ENCODE peak calls at places on chromosomes 11 and 22, in nine cellular contexts. L, Z, E, B, O, G, K, I and C are unnamed samples.

GRCh38 chr11:87028688-87029087 is 9.0 kb upstream of the TMEM135 start:
- DNase-seq in L (no peak), Z (no peak), E (no peak), B (no peak), O (no peak), G (no peak), K (no peak), I (no peak), C (no peak)

GRCh38 chr11:103959279-103959930 is 77.0 kb upstream of the DDI1 start:
- DNase-seq in L (no peak), Z (no peak), E (peak; percentile 59), B (no peak), O (no peak), G (peak; percentile 20), K (no peak), I (peak; percentile 36), C (peak; percentile 62)

GRCh38 chr11:17979770-17980371 is 33.0 kb downstream of the SERGEF start:
- DNase-seq in L (no peak), Z (no peak), E (no peak), B (no peak), O (peak; percentile 54), G (peak; percentile 23), K (no peak), I (peak; percentile 23), C (peak; percentile 56)

GRCh38 chr22:20436309-20437252 is 1.0 kb downstream of the SCARF2 start:
- DNase-seq in L (no peak), Z (peak; percentile 50), E (no peak), B (peak; percentile 50), O (peak; percentile 85), G (peak; percentile 46), K (no peak), I (peak; percentile 49), C (peak; percentile 54)

GRCh38 chr22:20981787-20982562 is at the start of gene LZTR1:
- DNase-seq in L (no peak), Z (peak; percentile 89), E (peak; percentile 92), B (peak; percentile 90), O (peak; percentile 91), G (peak; percentile 85), K (peak; percentile 53), I (peak; percentile 80), C (peak; percentile 93)

GRCh38 chr22:46081831-46082210 is 68.5 kb upstream of the PPARA start:
- DNase-seq in L (no peak), Z (peak; percentile 33), E (no peak), B (peak; percentile 36), O (peak; percentile 26), G (no peak), K (no peak), I (no peak), C (no peak)

GRCh38 chr22:37818397-37819099 is 4.6 kb upstream of the GALR3 start:
- DNase-seq in L (no peak), Z (peak; percentile 75), E (peak; percentile 68), B (peak; percentile 84), O (peak; percentile 78), G (peak; percentile 60), K (peak; percentile 29), I (peak; percentile 52), C (peak; percentile 90)

GRCh38 chr11:68113986-68114385 is 7.2 kb downstream of the CHKA start:
- DNase-seq in L (no peak), Z (no peak), E (no peak), B (no peak), O (no peak), G (peak; percentile 9), K (no peak), I (peak; percentile 27), C (no peak)

GRCh38 chr11:65692367-65692766 is 19.7 kb upstream of the KAT5 start:
- DNase-seq in L (no peak), Z (no peak), E (no peak), B (no peak), O (no peak), G (no peak), K (no peak), I (no peak), C (no peak)

GRCh38 chr11:78168539-78169477 is 19.6 kb downstream of the KCTD21 start:
- DNase-seq in L (no peak), Z (peak; percentile 92), E (no peak), B (peak; percentile 52), O (no peak), G (peak; percentile 97), K (no peak), I (peak; percentile 94), C (no peak)

GRCh38 chr11:24575392-24575791 is 78.5 kb downstream of the LUZP2 start:
- DNase-seq in L (no peak), Z (no peak), E (no peak), B (no peak), O (no peak), G (peak; percentile 69), K (no peak), I (peak; percentile 83), C (no peak)

GRCh38 chr11:70908223-70908622 is 344.2 kb downstream of the SHANK2 start:
- DNase-seq in L (no peak), Z (no peak), E (no peak), B (no peak), O (no peak), G (no peak), K (no peak), I (no peak), C (no peak)

GRCh38 chr11:128481135-128481534 is 106.2 kb downstream of the ETS1 start:
- DNase-seq in L (no peak), Z (no peak), E (no peak), B (no peak), O (no peak), G (peak; percentile 88), K (no peak), I (peak; percentile 93), C (no peak)

GRCh38 chr11:69682221-69682620 is 7.1 kb upstream of the LTO1 start:
- DNase-seq in L (no peak), Z (no peak), E (no peak), B (no peak), O (no peak), G (no peak), K (no peak), I (no peak), C (no peak)

GRCh38 chr11:69685348-69685747 is 10.2 kb upstream of the LTO1 start:
- DNase-seq in L (no peak), Z (no peak), E (no peak), B (no peak), O (no peak), G (no peak), K (no peak), I (no peak), C (no peak)

GRCh38 chr11:69684651-69685050 is 9.5 kb upstream of the LTO1 start:
- DNase-seq in L (no peak), Z (no peak), E (no peak), B (no peak), O (no peak), G (no peak), K (no peak), I (no peak), C (no peak)

GRCh38 chr11:69682681-69683326 is 7.7 kb upstream of the LTO1 start:
- DNase-seq in L (no peak), Z (no peak), E (no peak), B (no peak), O (no peak), G (no peak), K (no peak), I (no peak), C (no peak)

DNA sequence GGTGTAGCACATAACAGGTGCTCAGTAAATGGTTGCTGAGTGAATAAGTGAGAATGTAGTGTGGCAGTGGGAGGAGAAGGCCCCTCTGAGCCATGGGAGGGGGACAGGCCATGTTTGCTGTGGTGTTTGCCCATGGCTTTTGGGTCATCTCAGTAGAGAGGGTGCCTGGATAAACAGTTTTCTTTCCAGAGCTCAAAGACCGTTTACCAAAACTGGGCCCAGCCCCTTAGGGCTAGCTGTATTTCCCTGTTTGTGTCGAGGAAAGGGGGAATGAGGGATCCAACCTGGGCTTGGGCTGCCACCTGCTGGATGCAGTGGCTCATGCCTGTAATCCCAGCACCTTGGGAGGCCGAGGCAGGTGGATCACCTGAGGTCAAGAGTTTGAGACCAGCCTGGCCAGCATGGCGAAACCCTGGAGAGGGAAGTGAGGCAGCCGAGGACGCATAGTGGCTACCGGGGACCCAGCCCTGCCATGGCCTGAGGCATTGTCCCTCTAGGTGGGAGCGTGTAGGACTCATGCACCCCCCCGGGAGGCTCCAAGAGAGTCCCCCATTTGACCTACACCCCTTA is 8.7 kb upstream of the LTO1 start:
- DNase-seq in L (no peak), Z (no peak), E (no peak), B (no peak), O (peak; percentile 56), G (peak; percentile 20), K (no peak), I (peak; percentile 25), C (no peak)
- TF ChIP-seq CTCF in L (peak; percentile 52), Z (peak; percentile 22), E (peak; percentile 41), B (peak; percentile 38), O (peak; percentile 64), G (peak; percentile 56), K (no peak), I (peak; percentile 41), C (peak; percentile 58)

GRCh38 chr22:44132724-44133123 is 48.0 kb upstream of the PARVG start:
- DNase-seq in L (no peak), Z (no peak), E (no peak), B (no peak), O (no peak), G (no peak), K (no peak), I (no peak), C (no peak)
- TF ChIP-seq CTCF in L (no peak), Z (no peak), E (no peak), B (no peak), O (no peak), G (no peak), K (no peak), I (no peak), C (no peak)

GRCh38 chr11:19777032-19777341 is 64.3 kb downstream of the NAV2 start:
- DNase-seq in L (no peak), Z (no peak), E (peak; percentile 35), B (no peak), O (peak; percentile 70), G (no peak), K (no peak), I (no peak), C (peak; percentile 68)
- TF ChIP-seq CTCF in L (no peak), Z (no peak), E (no peak), B (no peak), O (no peak), G (no peak), K (no peak), I (no peak), C (no peak)

GRCh38 chr11:130806746-130807145 is 109.5 kb downstream of the SNX19 start:
- DNase-seq in L (no peak), Z (no peak), E (peak; percentile 18), B (no peak), O (no peak), G (no peak), K (no peak), I (no peak), C (no peak)
- TF ChIP-seq CTCF in L (no peak), Z (no peak), E (no peak), B (no peak), O (no peak), G (no peak), K (no peak), I (no peak), C (no peak)

DNA sequence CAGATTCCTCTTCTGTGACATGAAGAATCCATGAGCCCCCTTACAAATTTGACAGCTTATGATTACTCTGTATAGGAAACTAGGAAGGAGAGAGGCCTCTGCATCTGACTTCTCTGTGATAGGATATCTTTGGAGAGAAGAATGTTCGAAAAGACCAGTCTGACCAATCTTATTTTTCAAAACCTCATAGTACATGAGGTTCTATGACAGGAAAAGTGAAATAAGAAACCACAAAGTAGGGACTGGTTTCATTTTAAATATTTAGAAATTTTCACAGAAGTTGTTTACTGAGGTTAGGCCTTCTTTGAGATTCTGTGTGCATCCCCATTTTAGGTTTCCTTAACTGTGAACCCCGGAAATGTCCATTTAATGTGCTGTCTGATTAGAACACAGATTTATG is 2.1 kb upstream of the OR4X1 start:
- DNase-seq in L (no peak), Z (no peak), E (no peak), B (no peak), O (no peak), G (no peak), K (no peak), I (no peak), C (no peak)
- TF ChIP-seq CTCF in L (no peak), Z (no peak), E (no peak), B (no peak), O (no peak), G (no peak), K (no peak), I (no peak), C (no peak)